ENCODE peak calls at places on chromosomes 5 and 9, in seven cellular contexts. L, D, Q, N, K, Z and E are unnamed samples.
A peak's percentile ranks its signal among the peaks of the same experiment; 100 is the strongest.

GRCh38 chr9:135070964-135071735 is 16.3 kb upstream of the OLFM1 start:
- DNase-seq in N (no peak), K (no peak), D (peak; percentile 61), Q (no peak), Z (no peak), L (no peak), E (no peak)

GRCh38 chr9:70480405-70480980 is 66.0 kb upstream of the KLF9 start:
- DNase-seq in D (peak; percentile 83), K (no peak), N (peak; percentile 50), Q (peak; percentile 98), L (no peak), Z (peak; percentile 95), E (peak; percentile 36)

GRCh38 chr5:142973932-142974331 is 203.8 kb downstream of the ARHGAP26 start:
- DNase-seq in K (no peak), L (no peak), D (no peak), Z (no peak), N (no peak), Q (no peak), E (no peak)

GRCh38 chr9:134040176-134040565 is 14.9 kb downstream of the BRD3OS start:
- DNase-seq in K (peak; percentile 10), Z (no peak), D (peak; percentile 65), L (no peak), N (no peak), Q (no peak), E (no peak)

GRCh38 chr5:150778103-150778516 is 447 bp upstream of the SMIM3 start:
- DNase-seq in Q (peak; percentile 52), D (no peak), N (peak; percentile 65), K (no peak), Z (peak; percentile 60), L (no peak), E (no peak)

GRCh38 chr5:77356740-77357139 is 135.4 kb downstream of the WDR41 start:
- DNase-seq in Z (no peak), K (no peak), L (peak; percentile 58), N (peak; percentile 94), D (no peak), Q (peak; percentile 66), E (peak; percentile 54)

GRCh38 chr9:87381050-87381711 is 116.5 kb upstream of the DAPK1 start:
- DNase-seq in Z (no peak), N (peak; percentile 43), Q (peak; percentile 90), K (no peak), D (no peak), L (no peak), E (no peak)

GRCh38 chr5:9507974-9508373 is 37.9 kb downstream of the SEMA5A start:
- DNase-seq in Q (peak; percentile 87), D (no peak), L (no peak), K (no peak), N (peak; percentile 78), Z (no peak), E (no peak)

GRCh38 chr5:115298811-115299210 is 2.4 kb upstream of the CCDC112 start:
- DNase-seq in K (no peak), Z (no peak), N (no peak), D (no peak), Q (no peak), L (no peak), E (no peak)

GRCh38 chr9:28688172-28688571 is 1114.9 kb upstream of the C9orf72 start:
- DNase-seq in Z (no peak), N (peak; percentile 27), D (no peak), K (no peak), Q (no peak), L (no peak), E (no peak)

GRCh38 chr5:139426222-139426885 is 13.0 kb downstream of the DNAJC18 start:
- DNase-seq in N (no peak), K (no peak), Q (no peak), Z (no peak), D (no peak), L (no peak), E (no peak)

GRCh38 chr9:109705515-109705914 is 74.5 kb upstream of the PALM2AKAP2 start:
- DNase-seq in L (no peak), N (peak; percentile 48), Z (no peak), Q (peak; percentile 52), D (no peak), K (no peak), E (no peak)

GRCh38 chr9:110426052-110426709 is 88.5 kb upstream of the TXNDC8 start:
- DNase-seq in Q (peak; percentile 43), N (peak; percentile 58), D (no peak), Z (no peak), L (no peak), K (no peak), E (no peak)

GRCh38 chr5:166772770-166773169 is 1518.7 kb upstream of the WWC1 start:
- DNase-seq in K (no peak), Q (peak; percentile 85), D (no peak), Z (no peak), N (peak; percentile 5), L (no peak), E (no peak)

GRCh38 chr5:141245250-141245717 is at the start of gene PCDHB15:
- DNase-seq in D (no peak), N (no peak), Q (no peak), L (peak; percentile 8), K (no peak), Z (peak; percentile 50), E (no peak)

GRCh38 chr5:143204474-143205246 is 198.8 kb downstream of the NR3C1 start:
- DNase-seq in Z (no peak), K (no peak), L (no peak), Q (no peak), N (peak; percentile 47), D (no peak), E (no peak)

GRCh38 chr9:37564931-37565330 is 11.2 kb downstream of the FBXO10 start:
- DNase-seq in Q (no peak), N (no peak), Z (no peak), L (no peak), D (no peak), K (no peak), E (no peak)